ENCODE peak calls at places on chromosome 4, in seven cellular contexts. X, S, F, H, Q, U and O are unnamed samples.

GRCh38 chr4:55517526-55518229 is 29.0 kb downstream of the CLOCK start:
- DNase-seq in Q (no peak), U (no peak), H (no peak), F (no peak), X (no peak), S (no peak), O (no peak)

GRCh38 chr4:113618205-113618604 is 143.3 kb downstream of the CAMK2D start:
- DNase-seq in H (peak; percentile 55), X (no peak), U (no peak), Q (no peak), S (no peak), F (no peak), O (no peak)

GRCh38 chr4:92812652-92813051 is 508.9 kb downstream of the GRID2 start:
- DNase-seq in X (no peak), F (no peak), U (no peak), S (no peak), H (no peak), Q (no peak), O (no peak)

GRCh38 chr4:108849611-108850406 is 87.0 kb upstream of the ETNPPL start:
- DNase-seq in H (peak; percentile 88), Q (no peak), S (peak; percentile 84), X (no peak), F (no peak), U (no peak), O (peak; percentile 54)

GRCh38 chr4:56342746-56343145 is 44.5 kb downstream of the AASDH start:
- DNase-seq in X (no peak), U (no peak), H (no peak), F (no peak), S (no peak), Q (no peak), O (no peak)

GRCh38 chr4:139958738-139959096 is 195.3 kb downstream of the MAML3 start:
- DNase-seq in Q (no peak), X (no peak), U (no peak), S (no peak), H (no peak), F (no peak), O (no peak)

GRCh38 chr4:14348506-14348905 is 653.8 kb upstream of the CPEB2 start:
- DNase-seq in S (no peak), X (no peak), F (no peak), U (no peak), Q (no peak), H (no peak), O (no peak)

GRCh38 chr4:88171206-88171605 is 12.8 kb upstream of the ABCG2 start:
- DNase-seq in U (no peak), F (no peak), X (no peak), H (no peak), S (no peak), Q (no peak), O (no peak)

GRCh38 chr4:156593464-156593863 is 378.1 kb downstream of the PDGFC start:
- DNase-seq in U (no peak), H (no peak), Q (no peak), S (no peak), F (no peak), X (no peak), O (no peak)

GRCh38 chr4:70715097-70715496 is 6.7 kb upstream of the RUFY3 start:
- DNase-seq in S (no peak), F (no peak), H (no peak), U (no peak), Q (no peak), X (no peak), O (peak; percentile 49)

GRCh38 chr4:140423106-140423505 is 4.3 kb downstream of the CLGN start:
- DNase-seq in U (no peak), H (no peak), F (no peak), X (no peak), S (peak; percentile 52), Q (no peak), O (no peak)

GRCh38 chr4:69239777-69240176 is 25.2 kb upstream of the UGT2B11 start:
- DNase-seq in S (peak; percentile 44), X (peak; percentile 19), F (no peak), U (no peak), H (no peak), Q (no peak), O (no peak)

GRCh38 chr4:2535386-2536192 is 858 bp upstream of the FAM193A start:
- DNase-seq in X (peak; percentile 96), U (peak; percentile 68), S (no peak), Q (peak; percentile 54), H (peak; percentile 84), F (peak; percentile 64), O (no peak)

GRCh38 chr4:2251073-2251794 is 9.3 kb upstream of the HAUS3 start:
- DNase-seq in X (no peak), S (no peak), H (no peak), Q (peak; percentile 14), U (peak; percentile 7), F (no peak), O (no peak)

GRCh38 chr4:99457270-99457669 is 22.1 kb upstream of the ADH7 start:
- DNase-seq in S (peak; percentile 64), F (no peak), Q (no peak), U (peak; percentile 55), X (no peak), H (no peak), O (no peak)
- TF ChIP-seq CTCF in S (peak; percentile 63), F (no peak), Q (no peak), U (peak; percentile 54), X (no peak), H (no peak), O (peak; percentile 22)

GRCh38 chr4:124910327-124910726 is 197.8 kb upstream of the ANKRD50 start:
- DNase-seq in H (no peak), S (no peak), X (no peak), Q (no peak), F (no peak), U (no peak), O (no peak)

GRCh38 chr4:124918559-124919122 is 206.1 kb upstream of the ANKRD50 start:
- DNase-seq in Q (no peak), H (no peak), S (no peak), F (no peak), U (no peak), X (no peak), O (no peak)

GRCh38 chr4:124915073-124915472 is 202.5 kb upstream of the ANKRD50 start:
- DNase-seq in X (no peak), Q (no peak), H (no peak), S (no peak), U (no peak), F (no peak), O (no peak)

GRCh38 chr4:124907881-124908280 is 195.3 kb upstream of the ANKRD50 start:
- DNase-seq in U (no peak), S (no peak), Q (no peak), X (no peak), F (no peak), H (no peak), O (no peak)

GRCh38 chr4:124913237-124913636 is 200.7 kb upstream of the ANKRD50 start:
- DNase-seq in U (no peak), X (no peak), Q (no peak), F (no peak), S (no peak), H (no peak), O (no peak)
- TF ChIP-seq CTCF in U (no peak), X (no peak), Q (no peak), F (no peak), S (no peak), H (no peak), O (no peak)

DNA sequence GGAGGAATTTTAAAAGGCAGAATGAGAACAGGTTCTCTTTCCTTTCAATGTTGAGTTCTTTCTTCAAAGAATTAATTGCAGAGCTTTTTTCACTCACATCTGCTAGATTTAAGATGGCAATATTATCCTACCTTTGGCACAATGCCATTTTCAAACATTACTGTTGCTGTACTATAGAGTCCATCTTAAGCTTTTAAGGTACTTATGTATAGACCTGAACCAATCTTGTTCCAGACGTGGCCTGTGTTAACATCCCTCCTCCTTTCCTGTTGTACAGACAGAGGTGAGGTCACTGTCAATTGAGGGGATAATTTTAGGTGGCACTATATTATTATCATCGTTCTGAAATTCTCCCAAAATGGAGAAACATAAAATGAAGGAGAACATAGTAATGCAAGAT is 53.0 kb upstream of the MYOZ2 start:
- DNase-seq in X (no peak), U (peak; percentile 35), Q (no peak), H (no peak), S (no peak), F (no peak), O (no peak)
- TF ChIP-seq CTCF in X (no peak), U (no peak), Q (no peak), H (no peak), S (no peak), F (no peak), O (no peak)

GRCh38 chr4:147732516-147733193 is 767 bp downstream of the ARHGAP10 start:
- DNase-seq in S (peak; percentile 23), Q (peak; percentile 47), U (peak; percentile 47), X (no peak), F (peak; percentile 52), H (no peak), O (no peak)
- TF ChIP-seq CTCF in S (no peak), Q (no peak), U (no peak), X (no peak), F (no peak), H (no peak), O (no peak)

GRCh38 chr4:168183717-168184571 is 91.6 kb downstream of the ANXA10 start:
- DNase-seq in X (peak; percentile 51), S (peak; percentile 54), H (peak; percentile 18), U (no peak), Q (no peak), F (no peak), O (peak; percentile 10)
- TF ChIP-seq CTCF in X (peak; percentile 29), S (peak; percentile 24), H (peak; percentile 81), U (peak; percentile 22), Q (peak; percentile 46), F (peak; percentile 29), O (peak; percentile 50)